ENCODE peak calls at places on chromosomes 11 and 22, in five cellular contexts. N is H1, T is K562, S is GM12891, K is GM12878. X is an unnamed sample.

GRCh38 chr11:10846664-10847063 is 11.2 kb downstream of the ZBED5 start:
- DNase-seq in N (no peak), T (no peak), S (no peak), K (no peak), X (no peak)

GRCh38 chr11:31824791-31825452 is 13.8 kb upstream of the PAX6 start:
- DNase-seq in N (no peak), T (no peak), S (no peak), K (no peak), X (no peak)

GRCh38 chr11:131305005-131305404 is 65.4 kb upstream of the NTM start:
- DNase-seq in N (no peak), T (no peak), S (no peak), K (no peak), X (no peak)

GRCh38 chr11:44988981-44989635 is 38.4 kb upstream of the TP53I11 start:
- DNase-seq in N (no peak), T (no peak), S (no peak), K (no peak), X (no peak)

GRCh38 chr22:49201046-49201970 is 626.4 kb downstream of the BRD1 start:
- DNase-seq in N (no peak), T (no peak), S (no peak), K (no peak), X (no peak)

GRCh38 chr11:1234054-1234720 is 11.3 kb downstream of the MUC5B start:
- DNase-seq in N (no peak), T (no peak), S (no peak), K (no peak), X (peak)

GRCh38 chr11:69460540-69461257 is 20.8 kb upstream of the LINC01488 start:
- DNase-seq in N (no peak), T (no peak), S (no peak), K (no peak), X (no peak)

GRCh38 chr22:50034126-50035081 is 21.8 kb upstream of the IL17REL start:
- DNase-seq in N (no peak), T (no peak), S (no peak), K (no peak), X (no peak)

GRCh38 chr11:84536456-84536855 is 1090.7 kb downstream of the DLG2 start:
- DNase-seq in N (no peak), T (no peak), S (no peak), K (no peak), X (no peak)

GRCh38 chr11:19079643-19080440 is 19.3 kb upstream of the MRGPRX2 start:
- DNase-seq in N (no peak), T (no peak), S (no peak), K (no peak), X (no peak)

GRCh38 chr11:57390535-57390934 is at the start of gene PRG2:
- DNase-seq in N (no peak), T (peak), S (no peak), K (no peak), X (no peak)

GRCh38 chr11:45670386-45671135 is 5.1 kb upstream of the CHST1 start:
- DNase-seq in N (no peak), T (no peak), S (no peak), K (no peak), X (no peak)

GRCh38 chr22:34416321-34416900 is 496.1 kb upstream of the LARGE1 start:
- DNase-seq in N (no peak), T (no peak), S (no peak), K (no peak), X (no peak)

GRCh38 chr22:22884010-22884887 is 3.4 kb upstream of the IGLL5 start:
- DNase-seq in N (no peak), T (peak), S (peak), K (no peak), X (peak)

GRCh38 chr11:64275031-64275800 is 9.2 kb downstream of the BAD start:
- DNase-seq in N (no peak), T (no peak), S (no peak), K (no peak), X (no peak)

GRCh38 chr11:64268687-64269379 is 15.6 kb downstream of the BAD start:
- DNase-seq in N (no peak), T (peak), S (no peak), K (no peak), X (no peak)

GRCh38 chr11:64269380-64270234 is 14.9 kb downstream of the BAD start:
- DNase-seq in N (peak), T (peak), S (peak), K (peak), X (peak)

GRCh38 chr11:64268028-64268686 is 16.3 kb downstream of the BAD start:
- DNase-seq in N (no peak), T (peak), S (no peak), K (no peak), X (no peak)

DNA sequence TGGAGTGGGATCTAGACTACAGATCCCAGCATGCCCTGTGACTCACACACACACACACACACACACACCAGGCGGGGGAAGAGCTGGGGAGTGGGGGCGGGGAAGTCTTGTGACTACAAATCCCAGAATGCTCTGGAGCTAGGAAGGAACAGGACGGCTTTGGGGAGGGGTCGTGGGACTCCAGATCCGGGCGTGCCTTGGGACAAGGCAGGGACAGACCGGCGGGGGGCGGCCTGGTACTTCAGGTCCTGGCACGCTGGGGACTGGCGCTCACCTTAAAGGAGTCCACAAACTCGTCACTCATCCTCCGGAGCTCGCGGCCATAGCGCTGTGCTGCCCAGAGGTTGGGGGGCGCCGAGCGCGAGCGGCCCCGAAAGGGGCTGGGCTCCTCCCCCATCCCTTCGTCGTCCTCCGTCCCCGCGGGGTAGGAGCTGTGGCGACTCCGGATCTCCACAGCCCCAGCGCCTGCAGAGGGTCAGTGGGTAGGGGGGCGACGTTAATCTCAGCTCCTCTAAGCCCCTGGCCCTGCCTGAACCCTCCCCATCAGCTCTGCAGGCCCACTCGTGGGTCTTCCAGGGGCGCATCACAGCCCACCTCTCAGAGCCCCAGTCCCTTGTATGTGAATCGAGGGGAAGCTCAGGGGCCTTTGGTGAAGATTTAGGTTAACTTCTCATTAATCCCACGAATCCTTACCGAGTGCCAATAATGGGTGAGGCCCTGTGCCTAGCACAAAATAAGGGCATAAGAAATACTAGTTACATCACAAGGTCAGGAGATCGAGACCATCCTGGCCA is 12.9 kb downstream of the BAD start:
- DNase-seq in N (peak), T (peak), S (peak), K (peak), X (peak)
- TF ChIP-seq POLR2A in N (peak), T (peak), S (peak), K (peak), X (peak)

GRCh38 chr11:95531116-95531515 is 258.5 kb downstream of the FAM76B start:
- DNase-seq in N (no peak), T (no peak), S (no peak), K (no peak), X (no peak)

GRCh38 chr11:95534809-95535208 is 254.8 kb downstream of the FAM76B start:
- DNase-seq in N (no peak), T (no peak), S (no peak), K (no peak), X (no peak)

GRCh38 chr11:95541715-95542114 is 247.9 kb downstream of the FAM76B start:
- DNase-seq in N (no peak), T (no peak), S (no peak), K (no peak), X (no peak)

GRCh38 chr11:95536049-95536448 is 253.5 kb downstream of the FAM76B start:
- DNase-seq in N (no peak), T (no peak), S (no peak), K (no peak), X (no peak)
- TF ChIP-seq TAF1 in N (no peak), T (no peak), S (no peak), K (no peak), X (no peak)

GRCh38 chr11:60971520-60971919 is at the start of gene CD6:
- DNase-seq in N (no peak), T (no peak), S (no peak), K (no peak), X (no peak)
- TF ChIP-seq POLR2A in N (no peak), T (no peak), S (no peak), K (peak), X (no peak)

DNA sequence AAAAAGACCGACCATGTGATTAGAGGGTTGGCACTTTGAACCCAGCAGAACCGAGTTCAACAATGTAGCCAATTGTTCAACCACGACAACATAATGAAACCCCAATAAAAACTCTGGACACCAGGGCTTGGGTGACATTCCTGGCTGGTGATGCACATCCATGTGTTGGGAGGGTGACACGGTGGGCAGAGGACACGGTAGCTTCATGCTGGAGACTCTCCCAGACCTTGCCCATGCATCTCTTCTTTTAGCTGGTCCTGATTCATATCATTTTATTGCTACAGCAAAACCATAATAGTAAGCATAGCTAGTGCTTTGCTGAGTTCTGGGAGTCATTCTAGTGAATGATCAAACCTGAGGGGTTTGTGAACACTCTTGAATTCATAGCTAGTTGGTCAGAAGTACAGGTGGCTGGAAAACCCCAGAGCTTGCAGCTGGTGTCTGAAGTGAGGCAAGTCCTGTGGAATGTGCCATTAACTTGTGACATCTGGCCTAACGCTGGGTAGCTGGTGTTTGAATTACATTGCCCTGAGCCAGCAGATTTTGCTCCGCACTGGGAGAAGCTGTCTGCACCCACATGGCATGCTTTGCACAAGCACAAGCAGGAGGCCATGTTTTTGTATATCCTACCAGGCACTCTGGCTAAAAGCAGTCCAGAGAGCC is 14.0 kb downstream of the RPUSD4 start:
- DNase-seq in N (no peak), T (no peak), S (no peak), K (no peak), X (no peak)
- TF ChIP-seq TAF1 in N (no peak), T (no peak), S (no peak), K (no peak), X (no peak)

GRCh38 chr11:65499713-65500261 is 942 bp downstream of the MALAT1 start:
- DNase-seq in N (no peak), T (no peak), S (no peak), K (no peak), X (no peak)
- TF ChIP-seq POLR2A in N (no peak), T (no peak), S (no peak), K (no peak), X (no peak)

GRCh38 chr22:16695261-16695660 is 102.7 kb upstream of the CCT8L2 start:
- DNase-seq in N (no peak), T (no peak), S (no peak), K (no peak), X (no peak)

GRCh38 chr22:16699336-16699735 is 106.7 kb upstream of the CCT8L2 start:
- DNase-seq in N (no peak), T (no peak), S (no peak), K (no peak), X (no peak)
- TF ChIP-seq TAF1 in N (no peak), T (no peak), S (no peak), K (no peak), X (no peak)

GRCh38 chr11:121563003-121563402 is 110.2 kb upstream of the SORL1-AS1 start:
- DNase-seq in N (no peak), T (no peak), S (no peak), K (no peak), X (no peak)
- TF ChIP-seq POLR2A in N (no peak), T (no peak), S (no peak), K (no peak), X (no peak)

GRCh38 chr22:17581631-17582030 is 18.3 kb downstream of the SLC25A18 start:
- DNase-seq in N (no peak), T (no peak), S (no peak), K (no peak), X (no peak)

GRCh38 chr22:17578129-17578754 is 14.9 kb downstream of the SLC25A18 start:
- DNase-seq in N (no peak), T (no peak), S (no peak), K (no peak), X (no peak)

GRCh38 chr22:17579535-17579981 is 16.3 kb downstream of the SLC25A18 start:
- DNase-seq in N (no peak), T (no peak), S (no peak), K (no peak), X (no peak)

GRCh38 chr22:17581056-17581455 is 17.8 kb downstream of the SLC25A18 start:
- DNase-seq in N (no peak), T (no peak), S (no peak), K (no peak), X (no peak)

GRCh38 chr22:17580461-17581031 is 17.2 kb downstream of the SLC25A18 start:
- DNase-seq in N (no peak), T (no peak), S (no peak), K (no peak), X (no peak)
- TF ChIP-seq TAF1 in N (no peak), T (no peak), S (no peak), K (no peak), X (no peak)

DNA sequence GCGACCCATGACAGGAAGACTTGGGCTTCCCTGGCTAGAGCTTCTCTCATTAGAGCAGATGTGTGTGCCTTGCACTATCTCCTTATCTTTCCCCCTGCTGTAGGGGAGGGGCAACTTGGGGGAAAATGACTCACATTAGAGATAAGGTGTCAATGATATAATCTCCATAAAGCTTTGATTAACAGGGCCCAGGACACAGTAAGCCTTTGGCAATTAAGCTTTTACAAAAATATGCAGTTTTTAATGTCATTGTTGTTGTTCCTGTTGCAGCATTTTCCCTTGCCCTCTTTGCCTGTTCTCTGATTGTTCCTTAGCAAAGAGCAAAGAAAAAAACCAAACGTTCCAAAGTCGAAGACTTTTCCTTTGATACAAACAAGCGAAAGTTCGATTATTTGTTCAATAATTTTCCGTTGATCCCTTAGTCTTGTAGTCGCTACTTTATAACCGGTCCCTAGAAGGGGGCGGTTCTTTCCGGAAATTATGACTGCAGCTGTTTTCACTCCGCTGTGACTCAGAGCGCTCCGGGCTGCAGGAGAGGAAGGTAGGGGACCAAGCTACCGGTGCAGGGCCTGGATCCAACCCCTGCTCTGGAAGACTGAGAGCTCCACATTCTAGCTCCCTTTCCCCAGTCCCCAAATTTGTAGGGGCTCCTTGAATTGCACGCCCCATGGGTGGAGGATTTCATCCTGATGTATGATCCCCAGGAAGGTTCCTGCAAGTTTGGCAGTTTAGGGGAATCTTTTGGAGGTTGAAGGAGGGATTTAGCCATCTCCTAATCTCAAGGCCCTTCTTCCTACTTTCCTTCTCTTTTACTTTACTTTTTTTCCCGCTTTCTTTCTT is at the start of gene VWA5A:
- DNase-seq in N (peak), T (peak), S (peak), K (peak), X (peak)
- TF ChIP-seq POLR2A in N (peak), T (peak), S (peak), K (peak), X (no peak)

DNA sequence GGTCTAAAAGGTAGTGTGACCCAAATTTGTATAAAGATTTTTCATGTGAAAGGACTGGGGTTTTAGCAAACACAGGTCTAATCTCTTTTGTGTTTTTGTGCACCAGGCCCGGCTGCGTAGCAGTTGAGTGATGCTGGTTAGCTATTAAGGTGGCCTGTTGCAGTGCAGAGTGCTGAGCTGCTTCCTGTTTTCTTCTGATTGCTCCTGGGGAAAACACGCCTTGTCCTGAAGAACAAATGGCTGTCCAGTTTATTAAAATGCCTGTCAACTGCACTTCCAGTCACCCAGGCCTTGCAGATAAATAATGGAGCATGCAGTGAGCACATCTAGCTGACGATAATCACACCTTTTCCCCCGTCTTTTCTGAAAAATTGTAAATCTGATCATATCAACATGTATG is 1.8 kb downstream of the SRSF8 start:
- DNase-seq in N (no peak), T (peak), S (peak), K (peak), X (no peak)
- TF ChIP-seq TAF1 in N (no peak), T (peak), S (peak), K (peak), X (peak)

X was measured in GM12892.